ENCODE peak calls at places on chromosome X, in ten cellular contexts. C is GM06990; D is effector CD4-positive, alpha-beta T cell; R is HCEC 1CT; U is NCI-H2107; T is stimulated activated CD4-positive, alpha-beta T cell treated with anti-CD3 and anti-CD28 coated beads, Interleukin-2, amount 100 ng/mL, for 24 hours; Y is ACHN; N is H9; S is stimulated activated naive CD8-positive, alpha-beta T cell treated with anti-CD3 and anti-CD28 coated beads, Interleukin-15, Interleukin-2, amounts not matched to agents 100 U/mL and 50 U/mL, for 24 hours; E is GM12865. B is an unnamed sample.

GRCh38 chrX:106726485-106727437 is at the start of gene RNF128:
- DNase-seq in C (no peak), D (no peak), R (peak), U (no peak), T (peak), Y (peak), N (peak), S (peak), E (no peak), B (no peak)

GRCh38 chrX:53383376-53384087 is 38.9 kb downstream of the SMC1A start:
- DNase-seq in C (no peak), D (no peak), R (no peak), U (no peak), T (no peak), Y (no peak), N (no peak), S (no peak), E (no peak), B (no peak)

GRCh38 chrX:136608295-136608933 is 39.5 kb upstream of the CD40LG start:
- DNase-seq in C (no peak), D (peak), R (peak), U (no peak), T (peak), Y (peak), N (peak), S (peak), E (peak), B (peak)

GRCh38 chrX:68196939-68197791 is 236.1 kb downstream of the OPHN1 start:
- DNase-seq in C (no peak), D (peak), R (peak), U (no peak), T (peak), Y (peak), N (peak), S (peak), E (peak), B (no peak)

GRCh38 chrX:52363247-52363883 is 5.5 kb upstream of the XAGE2 start:
- DNase-seq in C (no peak), D (no peak), R (no peak), U (no peak), T (no peak), Y (no peak), N (no peak), S (no peak), E (no peak), B (no peak)

GRCh38 chrX:12949927-12950656 is 24.8 kb upstream of the TMSB4X start:
- DNase-seq in C (peak), D (peak), R (peak), U (no peak), T (peak), Y (peak), N (no peak), S (peak), E (peak), B (peak)

GRCh38 chrX:77275392-77275791 is 171.8 kb upstream of the FGF16 start:
- DNase-seq in C (no peak), D (no peak), R (no peak), U (no peak), T (no peak), Y (no peak), N (no peak), S (no peak), E (no peak), B (no peak)

GRCh38 chrX:73916931-73917657 is 354.1 kb downstream of the CHIC1 start:
- DNase-seq in C (no peak), D (no peak), R (peak), U (no peak), T (no peak), Y (peak), N (no peak), S (no peak), E (no peak), B (peak)

GRCh38 chrX:102155806-102156179 is at the start of gene BEX5:
- DNase-seq in C (peak), D (peak), R (no peak), U (peak), T (peak), Y (peak), N (peak), S (peak), E (peak), B (no peak)

GRCh38 chrX:150155396-150156048 is 207.6 kb upstream of the MAMLD1 start:
- DNase-seq in C (no peak), D (no peak), R (peak), U (no peak), T (no peak), Y (peak), N (no peak), S (no peak), E (no peak), B (peak)

GRCh38 chrX:28223469-28223868 is 242.2 kb upstream of the DCAF8L1 start:
- DNase-seq in C (no peak), D (no peak), R (no peak), U (no peak), T (no peak), Y (no peak), N (no peak), S (no peak), E (no peak), B (no peak)

GRCh38 chrX:104486691-104487090 is 79.3 kb upstream of the IL1RAPL2 start:
- DNase-seq in C (no peak), D (no peak), R (no peak), U (no peak), T (no peak), Y (no peak), N (no peak), S (no peak), E (no peak), B (no peak)

GRCh38 chrX:2831471-2832228 is 2.9 kb downstream of the GYG2 start:
- DNase-seq in C (no peak), D (no peak), R (no peak), U (no peak), T (no peak), Y (no peak), N (no peak), S (no peak), E (no peak), B (no peak)